ENCODE peak calls at places on chromosomes 11 and 22, in seven cellular contexts. A is IMR-90, H is mammary epithelial cell, D is GM23248, P is K562, W is mucosa of descending colon, L is pancreas. B is an unnamed sample.

GRCh38 chr11:65915821-65916251 is 3.0 kb downstream of the C11orf68 start:
- DNase-seq in W (peak; percentile 67), A (peak; percentile 99), L (peak; percentile 46), D (peak; percentile 99), H (peak; percentile 94), P (peak; percentile 53), B (peak; percentile 89)

GRCh38 chr11:127000291-127000968 is at the start of gene KIRREL3:
- DNase-seq in P (no peak), W (no peak), D (peak; percentile 80), A (peak; percentile 40), L (no peak), H (peak; percentile 12), B (peak; percentile 68)

GRCh38 chr11:96329419-96329818 is 13.6 kb downstream of the MAML2 start:
- DNase-seq in L (no peak), W (no peak), A (no peak), H (no peak), P (no peak), D (no peak), B (no peak)

GRCh38 chr11:119832536-119832935 is 103.5 kb upstream of the NECTIN1 start:
- DNase-seq in D (peak; percentile 50), L (peak; percentile 58), H (no peak), A (peak; percentile 5), W (peak; percentile 78), P (peak; percentile 14), B (no peak)

GRCh38 chr22:44403930-44404329 is 91.2 kb upstream of the SHISAL1 start:
- DNase-seq in A (no peak), D (no peak), H (no peak), L (no peak), P (no peak), W (peak; percentile 10), B (peak; percentile 2)

GRCh38 chr11:14275081-14275480 is 83.9 kb downstream of the RRAS2 start:
- DNase-seq in D (no peak), H (no peak), P (no peak), L (no peak), A (peak; percentile 71), W (no peak), B (no peak)

GRCh38 chr11:108715239-108715638 is 50.4 kb downstream of the DDX10 start:
- DNase-seq in W (no peak), A (no peak), D (no peak), P (no peak), H (no peak), L (no peak), B (no peak)

GRCh38 chr11:76835928-76836612 is 24.6 kb upstream of the ACER3 start:
- DNase-seq in L (peak; percentile 48), D (peak; percentile 85), W (peak; percentile 73), P (no peak), A (peak; percentile 68), H (no peak), B (peak; percentile 78)

GRCh38 chr11:79150966-79151365 is 289.9 kb downstream of the TENM4 start:
- DNase-seq in D (no peak), P (no peak), W (no peak), H (peak; percentile 55), A (peak; percentile 86), L (no peak), B (no peak)

GRCh38 chr22:27075028-27075678 is 417.8 kb downstream of the MIAT start:
- DNase-seq in D (peak; percentile 26), P (no peak), W (no peak), L (no peak), H (no peak), A (no peak), B (no peak)

GRCh38 chr11:121464352-121464946 is 11.7 kb upstream of the SORL1-AS1 start:
- DNase-seq in P (no peak), A (peak; percentile 94), D (peak; percentile 90), L (peak; percentile 18), H (peak; percentile 92), W (peak; percentile 45), B (peak; percentile 85)

GRCh38 chr11:90113541-90113940 is 20.9 kb upstream of the NAALAD2 start:
- DNase-seq in D (peak; percentile 16), H (no peak), L (no peak), P (no peak), W (no peak), A (no peak), B (no peak)

GRCh38 chr11:28384418-28384817 is 276.2 kb downstream of the METTL15 start:
- DNase-seq in A (peak; percentile 99), L (no peak), P (no peak), D (peak; percentile 94), W (no peak), H (peak; percentile 91), B (no peak)

GRCh38 chr11:13368041-13368446 is 90.5 kb downstream of the BMAL1 start:
- DNase-seq in W (no peak), P (no peak), L (no peak), A (peak; percentile 55), D (peak; percentile 41), H (peak; percentile 23), B (no peak)

GRCh38 chr11:67613313-67613959 is 6.7 kb downstream of the NDUFV1 start:
- DNase-seq in L (no peak), D (no peak), W (no peak), A (no peak), P (no peak), H (no peak), B (peak; percentile 28)

GRCh38 chr11:126793596-126793995 is 207.0 kb downstream of the KIRREL3 start:
- DNase-seq in P (no peak), A (no peak), L (no peak), W (no peak), H (no peak), D (no peak), B (no peak)

GRCh38 chr22:49953680-49954344 is 6.8 kb upstream of the PIM3 start:
- DNase-seq in P (no peak), D (no peak), L (peak; percentile 50), H (no peak), A (no peak), W (no peak), B (peak; percentile 75)

GRCh38 chr11:93921695-93922468 is 71.5 kb upstream of the VSTM5 start:
- DNase-seq in L (peak; percentile 39), D (peak; percentile 74), W (no peak), P (peak; percentile 65), H (peak; percentile 68), A (peak; percentile 72), B (no peak)

GRCh38 chr22:41779889-41780505 is 20.5 kb upstream of the CCDC134 start:
- DNase-seq in D (no peak), W (no peak), L (no peak), A (no peak), H (no peak), P (no peak), B (no peak)

GRCh38 chr11:70705930-70706329 is 307.6 kb downstream of the CTTN start:
- DNase-seq in W (no peak), A (no peak), H (no peak), L (no peak), P (no peak), D (no peak), B (no peak)

GRCh38 chr11:95279921-95280861 is 49.2 kb upstream of the SESN3 start:
- DNase-seq in H (peak; percentile 75), P (no peak), D (peak; percentile 27), L (no peak), W (no peak), A (no peak), B (peak; percentile 18)

GRCh38 chr11:125724125-125724524 is 22.0 kb upstream of the PATE1 start:
- DNase-seq in D (peak; percentile 38), L (no peak), A (peak; percentile 4), H (peak; percentile 16), W (no peak), P (peak; percentile 11), B (no peak)

GRCh38 chr11:130155106-130155505 is 4.5 kb upstream of the ST14 start:
- DNase-seq in H (no peak), D (no peak), W (no peak), A (no peak), L (no peak), P (no peak), B (no peak)

GRCh38 chr11:130157111-130157510 is 2.5 kb upstream of the ST14 start:
- DNase-seq in H (no peak), P (no peak), D (no peak), W (peak; percentile 18), A (no peak), L (no peak), B (no peak)

GRCh38 chr11:130157840-130158239 is 1.7 kb upstream of the ST14 start:
- DNase-seq in W (no peak), P (no peak), H (no peak), A (no peak), L (no peak), D (no peak), B (no peak)

GRCh38 chr11:130159139-130159538 is 443 bp upstream of the ST14 start:
- DNase-seq in H (no peak), A (no peak), P (no peak), W (no peak), D (no peak), L (no peak), B (no peak)

GRCh38 chr11:130156108-130157022 is 3.2 kb upstream of the ST14 start:
- DNase-seq in D (peak; percentile 75), A (no peak), W (peak; percentile 45), P (peak; percentile 30), H (peak; percentile 40), L (no peak), B (no peak)
- H3K4me1 ChIP-seq in D (peaks cover 11% of the 10 kb centered on the region), A (no peaks in the 10 kb centered on the region), W (peaks cover 17% of the 10 kb centered on the region), P (peaks cover 12% of the 10 kb centered on the region), H (peaks cover 19% of the 10 kb centered on the region), L (no peaks in the 10 kb centered on the region), B (no peaks in the 10 kb centered on the region)

GRCh38 chr11:104926771-104927470 is 28.7 kb upstream of the CASP12 start:
- DNase-seq in W (no peak), L (no peak), P (no peak), H (no peak), D (no peak), A (no peak), B (no peak)
- H3K4me1 ChIP-seq in W (no peaks in the 10 kb centered on the region), L (no peaks in the 10 kb centered on the region), P (no peaks in the 10 kb centered on the region), H (no peaks in the 10 kb centered on the region), D (no peaks in the 10 kb centered on the region), A (no peaks in the 10 kb centered on the region), B (no peaks in the 10 kb centered on the region)

GRCh38 chr11:18710545-18710944 is 12.0 kb downstream of the TMEM86A start:
- DNase-seq in A (no peak), L (no peak), P (no peak), D (no peak), W (no peak), H (no peak), B (no peak)
- H3K4me1 ChIP-seq in A (peaks cover 1% of the 10 kb centered on the region), L (peaks cover 3% of the 10 kb centered on the region), P (peaks cover 6% of the 10 kb centered on the region), D (no peaks in the 10 kb centered on the region), W (peaks cover 2% of the 10 kb centered on the region), H (peaks cover 5% of the 10 kb centered on the region), B (peaks cover 2% of the 10 kb centered on the region)

GRCh38 chr22:30348395-30348794 is 8.3 kb downstream of the SF3A1 start:
- DNase-seq in P (no peak), L (no peak), W (no peak), A (no peak), D (no peak), H (no peak), B (no peak)

GRCh38 chr22:30347255-30347892 is 9.3 kb downstream of the SF3A1 start:
- DNase-seq in L (no peak), D (no peak), H (no peak), A (no peak), P (no peak), W (no peak), B (no peak)

GRCh38 chr22:30354644-30355043 is 2.0 kb downstream of the SF3A1 start:
- DNase-seq in H (no peak), P (no peak), W (no peak), A (no peak), L (no peak), D (peak; percentile 20), B (no peak)

GRCh38 chr22:30348837-30349236 is 7.9 kb downstream of the SF3A1 start:
- DNase-seq in W (no peak), L (no peak), A (no peak), H (no peak), D (peak; percentile 38), P (no peak), B (no peak)

GRCh38 chr22:30351226-30351625 is 5.5 kb downstream of the SF3A1 start:
- DNase-seq in P (no peak), L (no peak), W (no peak), A (no peak), D (no peak), H (no peak), B (no peak)
- H3K4me1 ChIP-seq in P (no peaks in the 10 kb centered on the region), L (peaks cover 10% of the 10 kb centered on the region), W (peaks cover 20% of the 10 kb centered on the region), A (peaks cover 13% of the 10 kb centered on the region), D (peaks cover 17% of the 10 kb centered on the region), H (peaks cover 12% of the 10 kb centered on the region), B (peaks cover 13% of the 10 kb centered on the region)

B was measured in right cardiac atrium.